ENCODE peak calls at places on chromosomes 2 and 18, in nine cellular contexts. A is suprapubic skin, R is heart left ventricle, T is stomach, I is esophagus muscularis mucosa, O is Peyer's patch, H is lower leg skin, Y is IMR-90, J is K562. D is an unnamed sample.

GRCh38 chr2:120958623-120959366 is 223.1 kb downstream of the GLI2 start:
- DNase-seq in A (no peak), R (no peak), T (no peak), I (no peak), O (no peak), H (no peak), Y (no peak), J (peak), D (no peak)

GRCh38 chr2:240642061-240642805 is 17.0 kb downstream of the GPR35 start:
- DNase-seq in A (peak), R (peak), T (peak), I (no peak), O (peak), H (no peak), Y (no peak), J (no peak), D (no peak)

GRCh38 chr2:222052934-222053367 is 245.8 kb downstream of the PAX3 start:
- DNase-seq in A (no peak), R (no peak), T (no peak), I (no peak), O (no peak), H (no peak), Y (no peak), J (no peak), D (no peak)

GRCh38 chr2:71685073-71685848 is 231.9 kb downstream of the DYSF start:
- DNase-seq in A (no peak), R (peak), T (no peak), I (no peak), O (no peak), H (no peak), Y (no peak), J (no peak), D (no peak)

GRCh38 chr2:74238879-74239278 is 40.5 kb downstream of the MTHFD2 start:
- DNase-seq in A (no peak), R (no peak), T (no peak), I (no peak), O (no peak), H (no peak), Y (peak), J (no peak), D (no peak)

GRCh38 chr2:235343869-235344268 is 150.0 kb upstream of the AGAP1 start:
- DNase-seq in A (no peak), R (no peak), T (no peak), I (no peak), O (no peak), H (no peak), Y (peak), J (no peak), D (peak)

GRCh38 chr18:23879544-23879943 is 135.0 kb upstream of the TTC39C start:
- DNase-seq in A (no peak), R (no peak), T (no peak), I (peak), O (no peak), H (no peak), Y (no peak), J (no peak), D (no peak)

GRCh38 chr2:8431446-8432125 is 250.3 kb upstream of the ID2 start:
- DNase-seq in A (no peak), R (no peak), T (no peak), I (no peak), O (no peak), H (no peak), Y (no peak), J (no peak), D (no peak)

GRCh38 chr2:240271716-240272341 is 131.4 kb upstream of the OTOS start:
- DNase-seq in A (no peak), R (no peak), T (no peak), I (no peak), O (no peak), H (no peak), Y (no peak), J (no peak), D (no peak)

GRCh38 chr2:12965540-12966269 is 249.0 kb downstream of the TRIB2 start:
- DNase-seq in A (no peak), R (no peak), T (no peak), I (no peak), O (no peak), H (no peak), Y (peak), J (peak), D (no peak)

GRCh38 chr2:174729797-174730529 is 34.3 kb downstream of the CHRNA1 start:
- DNase-seq in A (no peak), R (no peak), T (no peak), I (no peak), O (no peak), H (no peak), Y (peak), J (no peak), D (no peak)

GRCh38 chr2:99998981-99999380 is 143.4 kb downstream of the AFF3 start:
- DNase-seq in A (no peak), R (no peak), T (no peak), I (no peak), O (no peak), H (no peak), Y (no peak), J (no peak), D (no peak)

GRCh38 chr18:25365242-25365641 is 13.3 kb upstream of the ZNF521 start:
- DNase-seq in A (no peak), R (no peak), T (no peak), I (no peak), O (no peak), H (no peak), Y (no peak), J (no peak), D (no peak)

GRCh38 chr18:23183356-23184150 is 48.3 kb downstream of the CABLES1 start:
- DNase-seq in A (no peak), R (no peak), T (no peak), I (no peak), O (no peak), H (no peak), Y (peak), J (no peak), D (no peak)

GRCh38 chr2:237159006-237159897 is 73.6 kb downstream of the COPS8 start:
- DNase-seq in A (no peak), R (no peak), T (no peak), I (peak), O (no peak), H (no peak), Y (no peak), J (no peak), D (no peak)

GRCh38 chr2:107168141-107168540 is 282.2 kb upstream of the ST6GAL2 start:
- DNase-seq in A (no peak), R (no peak), T (no peak), I (no peak), O (no peak), H (no peak), Y (no peak), J (no peak), D (no peak)

GRCh38 chr2:96546797-96547196 is 10.2 kb downstream of the ARID5A start:
- DNase-seq in A (no peak), R (no peak), T (no peak), I (no peak), O (no peak), H (no peak), Y (no peak), J (no peak), D (no peak)

GRCh38 chr18:48621240-48621639 is 82.4 kb downstream of the CTIF start:
- DNase-seq in A (no peak), R (no peak), T (no peak), I (no peak), O (no peak), H (no peak), Y (peak), J (no peak), D (no peak)

GRCh38 chr2:96499061-96499960 is 5.8 kb downstream of the NEURL3 start:
- DNase-seq in A (no peak), R (no peak), T (no peak), I (no peak), O (no peak), H (peak), Y (no peak), J (no peak), D (no peak)

GRCh38 chr2:230205034-230205433 is 14.8 kb downstream of the SP110 start:
- DNase-seq in A (no peak), R (no peak), T (no peak), I (no peak), O (peak), H (no peak), Y (no peak), J (no peak), D (no peak)

GRCh38 chr18:7273301-7273911 is 42.5 kb downstream of the LRRC30 start:
- DNase-seq in A (peak), R (peak), T (peak), I (no peak), O (no peak), H (peak), Y (peak), J (no peak), D (no peak)

GRCh38 chr18:47795448-47795843 is 135.0 kb downstream of the SMAD2 start:
- DNase-seq in A (no peak), R (no peak), T (no peak), I (no peak), O (no peak), H (no peak), Y (no peak), J (no peak), D (no peak)

GRCh38 chr2:237968048-237968862 is 1.4 kb downstream of the UBE2F start:
- DNase-seq in A (peak), R (no peak), T (no peak), I (no peak), O (peak), H (peak), Y (peak), J (no peak), D (no peak)

GRCh38 chr2:58896600-58896999 is 655.5 kb upstream of the FANCL start:
- DNase-seq in A (no peak), R (no peak), T (no peak), I (no peak), O (no peak), H (no peak), Y (peak), J (no peak), D (no peak)

GRCh38 chr2:131425191-131426021 is 50.5 kb upstream of the TUBA3D start:
- DNase-seq in A (no peak), R (no peak), T (no peak), I (no peak), O (no peak), H (no peak), Y (no peak), J (no peak), D (peak)

GRCh38 chr2:71348302-71348701 is 16.7 kb downstream of the ZNF638 start:
- DNase-seq in A (no peak), R (no peak), T (no peak), I (no peak), O (no peak), H (no peak), Y (peak), J (peak), D (no peak)

GRCh38 chr2:134670955-134671354 is 47.8 kb downstream of the TMEM163 start:
- DNase-seq in A (no peak), R (no peak), T (peak), I (no peak), O (peak), H (no peak), Y (no peak), J (no peak), D (peak)

GRCh38 chr2:8004250-8004681 is 677.6 kb upstream of the ID2 start:
- DNase-seq in A (no peak), R (no peak), T (no peak), I (no peak), O (no peak), H (peak), Y (peak), J (peak), D (no peak)

GRCh38 chr2:83695037-83695436 is 764.0 kb downstream of the SUCLG1 start:
- DNase-seq in A (no peak), R (no peak), T (no peak), I (no peak), O (no peak), H (no peak), Y (no peak), J (no peak), D (no peak)

GRCh38 chr18:73880387-73880786 is 267.2 kb downstream of the FBXO15 start:
- DNase-seq in A (no peak), R (no peak), T (no peak), I (no peak), O (no peak), H (no peak), Y (no peak), J (no peak), D (no peak)

GRCh38 chr2:201006704-201007103 is 43.2 kb upstream of the ORC2 start:
- DNase-seq in A (no peak), R (no peak), T (no peak), I (no peak), O (no peak), H (no peak), Y (no peak), J (no peak), D (no peak)

GRCh38 chr2:46748121-46748520 is 167.5 kb downstream of the MCFD2 start:
- DNase-seq in A (no peak), R (no peak), T (no peak), I (no peak), O (no peak), H (no peak), Y (peak), J (no peak), D (no peak)

GRCh38 chr2:70982971-70983370 is 4.5 kb downstream of the ANKRD53 start:
- DNase-seq in A (peak), R (peak), T (no peak), I (no peak), O (no peak), H (no peak), Y (no peak), J (no peak), D (no peak)

GRCh38 chr2:6863792-6864191 is 1.9 kb downstream of the CMPK2 start:
- DNase-seq in A (no peak), R (no peak), T (no peak), I (no peak), O (no peak), H (no peak), Y (no peak), J (no peak), D (no peak)
- TF ChIP-seq POLR2A in A (no peak), R (no peak), T (no peak), I (no peak), O (no peak), H (no peak), Y (no peak), J (no peak), D (no peak)

GRCh38 chr2:190980630-190981214 is 33.2 kb downstream of the STAT1 start:
- DNase-seq in A (no peak), R (no peak), T (no peak), I (no peak), O (no peak), H (no peak), Y (no peak), J (no peak), D (no peak)

GRCh38 chr2:190981733-190982132 is 32.2 kb downstream of the STAT1 start:
- DNase-seq in A (no peak), R (no peak), T (no peak), I (no peak), O (no peak), H (no peak), Y (no peak), J (no peak), D (no peak)

GRCh38 chr2:190978389-190979053 is 35.5 kb downstream of the STAT1 start:
- DNase-seq in A (no peak), R (no peak), T (no peak), I (no peak), O (no peak), H (no peak), Y (peak), J (no peak), D (no peak)

GRCh38 chr2:190982263-190983034 is 31.5 kb downstream of the STAT1 start:
- DNase-seq in A (no peak), R (no peak), T (no peak), I (no peak), O (no peak), H (no peak), Y (no peak), J (no peak), D (no peak)

DNA sequence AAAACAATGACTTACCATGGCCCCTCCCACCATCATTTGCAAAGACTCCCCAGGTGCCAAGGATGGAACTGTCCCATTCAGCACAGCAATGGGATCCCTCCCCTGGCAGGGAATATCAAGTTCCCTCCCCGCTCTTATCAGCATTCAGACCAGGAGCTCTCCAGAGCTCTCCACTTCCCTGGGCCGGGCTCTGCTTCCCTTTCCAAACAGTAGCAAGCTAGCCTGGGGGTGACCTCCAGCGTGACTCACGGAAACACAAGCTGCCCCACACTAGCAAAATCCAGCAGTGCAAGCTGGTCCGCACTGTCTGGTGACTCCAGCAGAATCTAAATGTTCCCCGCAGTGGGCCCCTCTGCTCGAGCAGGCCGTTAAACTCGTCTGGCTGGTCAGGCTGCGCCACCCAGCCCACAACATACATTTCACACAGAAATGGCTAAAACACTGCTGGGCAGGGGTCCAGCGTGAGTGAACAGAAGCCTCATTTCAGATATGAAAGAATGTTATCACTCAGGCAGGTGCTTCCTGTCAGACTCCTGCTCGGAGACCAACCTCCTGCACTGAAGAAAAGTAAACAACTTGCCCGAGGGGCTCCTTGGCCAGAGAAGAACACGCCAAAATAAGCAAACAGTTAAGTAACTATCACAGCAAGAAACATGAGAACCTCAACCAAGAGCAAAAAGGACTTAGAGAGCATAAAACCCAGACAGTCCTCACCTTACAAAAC is 33.9 kb downstream of the STAT1 start:
- DNase-seq in A (no peak), R (peak), T (peak), I (no peak), O (no peak), H (no peak), Y (peak), J (no peak), D (peak)
- TF ChIP-seq POLR2A in A (no peak), R (no peak), T (no peak), I (no peak), O (no peak), H (no peak), Y (no peak), J (no peak), D (no peak)

GRCh38 chr2:181313845-181314244 is 143.3 kb upstream of the ITGA4 start:
- DNase-seq in A (no peak), R (no peak), T (no peak), I (no peak), O (no peak), H (no peak), Y (no peak), J (no peak), D (no peak)

GRCh38 chr2:181309576-181309975 is 147.6 kb upstream of the ITGA4 start:
- DNase-seq in A (no peak), R (no peak), T (no peak), I (no peak), O (no peak), H (no peak), Y (no peak), J (no peak), D (no peak)

GRCh38 chr2:181310967-181311366 is 146.2 kb upstream of the ITGA4 start:
- DNase-seq in A (no peak), R (no peak), T (no peak), I (no peak), O (no peak), H (no peak), Y (no peak), J (no peak), D (no peak)

GRCh38 chr2:181311841-181312240 is 145.3 kb upstream of the ITGA4 start:
- DNase-seq in A (no peak), R (no peak), T (no peak), I (no peak), O (peak), H (no peak), Y (no peak), J (no peak), D (no peak)

GRCh38 chr2:181312515-181312927 is 144.7 kb upstream of the ITGA4 start:
- DNase-seq in A (no peak), R (no peak), T (no peak), I (no peak), O (peak), H (no peak), Y (no peak), J (no peak), D (no peak)
- TF ChIP-seq POLR2A in A (no peak), R (no peak), T (no peak), I (no peak), O (no peak), H (no peak), Y (no peak), J (no peak), D (no peak)

DNA sequence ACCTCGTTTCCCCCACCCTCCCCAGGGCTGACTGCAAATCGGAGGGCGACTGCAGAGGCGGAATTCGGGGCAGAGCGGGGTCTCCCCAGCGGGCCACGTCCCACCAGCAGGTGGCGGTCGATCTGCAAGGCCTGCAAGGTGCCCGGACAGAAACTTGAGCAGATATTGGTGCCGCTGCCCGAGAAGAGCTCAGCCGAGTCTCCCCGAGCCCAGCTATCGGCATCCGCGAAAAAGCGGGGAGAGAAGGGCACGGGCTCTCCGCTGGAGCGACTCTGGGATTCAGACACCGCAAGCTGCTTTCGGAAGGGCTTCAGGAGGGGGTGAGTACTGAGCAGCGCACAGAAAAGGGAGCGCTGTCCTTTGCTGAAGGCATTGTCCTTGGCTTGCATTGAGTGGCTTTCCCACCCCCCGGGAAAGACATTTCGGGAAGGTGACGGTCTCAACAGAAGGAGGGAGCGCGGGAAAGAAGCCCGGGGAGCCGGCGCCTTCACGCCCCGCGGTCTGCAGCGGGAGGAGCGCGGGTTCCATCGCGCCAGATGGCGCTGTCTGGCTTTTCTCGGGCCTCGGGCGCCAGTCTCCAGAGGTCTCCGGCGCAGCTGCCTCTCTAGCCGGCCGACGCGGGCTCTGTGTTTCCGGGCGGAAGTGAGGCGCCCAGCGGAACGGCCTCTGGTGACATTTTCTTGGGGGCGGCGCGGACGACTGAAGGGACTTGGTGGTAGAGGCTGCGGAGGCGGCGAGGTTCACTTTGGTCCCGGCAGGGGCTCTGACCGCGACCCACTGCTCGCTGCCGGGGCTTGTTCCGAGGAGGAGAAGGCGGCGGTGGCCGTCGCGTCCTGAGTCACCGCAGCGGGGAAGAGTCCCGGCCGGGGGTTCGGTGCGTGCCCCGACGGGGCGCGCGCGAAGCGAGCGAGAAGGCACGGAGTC is 69.5 kb downstream of the HAUS1 start:
- DNase-seq in A (peak), R (peak), T (peak), I (peak), O (peak), H (peak), Y (peak), J (peak), D (peak)
- TF ChIP-seq POLR2A in A (peak), R (no peak), T (no peak), I (peak), O (peak), H (no peak), Y (peak), J (peak), D (peak)